ENCODE peak calls at places on chromosomes 6 and 20, in six cellular contexts. T is left lung; N is HCT116; R is left ventricle myocardium inferior; Q is CD8-positive, alpha-beta T cell; Z is tibial nerve. C is an unnamed sample.

GRCh38 chr20:44212792-44213191 is 2.2 kb upstream of the OSER1 start:
- DNase-seq in T (no peak), N (no peak), R (no peak), Q (no peak), Z (no peak), C (no peak)

GRCh38 chr6:33792990-33793389 is 4.1 kb upstream of the LEMD2 start:
- DNase-seq in T (no peak), N (no peak), R (no peak), Q (no peak), Z (no peak), C (no peak)

GRCh38 chr6:147906361-147906760 is 397.9 kb downstream of the SAMD5 start:
- DNase-seq in T (no peak), N (no peak), R (no peak), Q (no peak), Z (no peak), C (no peak)

GRCh38 chr6:73152998-73153757 is 72.1 kb downstream of the KHDC1L start:
- DNase-seq in T (no peak), N (no peak), R (no peak), Q (no peak), Z (no peak), C (no peak)

GRCh38 chr6:4910060-4910746 is 93.6 kb downstream of the RPP40 start:
- DNase-seq in T (peak; percentile 56), N (no peak), R (no peak), Q (no peak), Z (no peak), C (no peak)

GRCh38 chr6:1486387-1486786 is 97.0 kb downstream of the FOXF2 start:
- DNase-seq in T (no peak), N (no peak), R (no peak), Q (no peak), Z (no peak), C (no peak)

GRCh38 chr6:34243131-34243771 is 5.6 kb downstream of the SMIM29 start:
- DNase-seq in T (no peak), N (no peak), R (no peak), Q (no peak), Z (no peak), C (peak; percentile 60)

GRCh38 chr6:127475823-127476176 is 16.6 kb upstream of the KIAA0408 start:
- DNase-seq in T (no peak), N (no peak), R (peak; percentile 12), Q (no peak), Z (no peak), C (no peak)

GRCh38 chr20:23228912-23229311 is 121.7 kb upstream of the NXT1 start:
- DNase-seq in T (no peak), N (no peak), R (no peak), Q (no peak), Z (peak; percentile 28), C (no peak)

GRCh38 chr6:163814494-163815364 is 400.2 kb downstream of the QKI start:
- DNase-seq in T (no peak), N (no peak), R (no peak), Q (no peak), Z (peak; percentile 57), C (no peak)

GRCh38 chr6:147204060-147204785 is at the start of gene STXBP5:
- DNase-seq in T (peak; percentile 71), N (no peak), R (peak; percentile 58), Q (peak; percentile 44), Z (peak; percentile 23), C (no peak)

GRCh38 chr6:26199057-26199772 is 112.0 kb downstream of the HFE start:
- DNase-seq in T (peak; percentile 74), N (peak; percentile 95), R (peak; percentile 58), Q (no peak), Z (peak; percentile 54), C (no peak)

GRCh38 chr6:153172815-153173214 is 41.7 kb upstream of the RGS17 start:
- DNase-seq in T (no peak), N (no peak), R (no peak), Q (no peak), Z (no peak), C (no peak)

GRCh38 chr6:32604434-32604877 is 14.8 kb upstream of the HLA-DRB1 start:
- DNase-seq in T (no peak), N (no peak), R (no peak), Q (no peak), Z (no peak), C (no peak)

GRCh38 chr6:101961357-101961756 is 567.8 kb downstream of the GRIK2 start:
- DNase-seq in T (no peak), N (no peak), R (no peak), Q (no peak), Z (no peak), C (no peak)

GRCh38 chr6:34059136-34059731 is 86.7 kb downstream of the GRM4 start:
- DNase-seq in T (no peak), N (no peak), R (no peak), Q (no peak), Z (no peak), C (no peak)

GRCh38 chr6:151675746-151676459 is 131.6 kb upstream of the ESR1 start:
- DNase-seq in T (peak; percentile 40), N (peak; percentile 57), R (no peak), Q (peak; percentile 29), Z (no peak), C (no peak)

GRCh38 chr6:88492824-88493223 is 326.7 kb upstream of the CNR1 start:
- DNase-seq in T (no peak), N (peak; percentile 22), R (no peak), Q (no peak), Z (no peak), C (no peak)

GRCh38 chr6:80547827-80548226 is 441.4 kb downstream of the BCKDHB start:
- DNase-seq in T (no peak), N (no peak), R (no peak), Q (no peak), Z (no peak), C (no peak)

GRCh38 chr6:14038636-14039035 is 78.9 kb upstream of the CD83 start:
- DNase-seq in T (no peak), N (no peak), R (no peak), Q (no peak), Z (no peak), C (no peak)

GRCh38 chr6:37648465-37649330 is 49.0 kb downstream of the MDGA1 start:
- DNase-seq in T (no peak), N (peak; percentile 47), R (no peak), Q (peak; percentile 16), Z (no peak), C (no peak)

GRCh38 chr20:50303573-50304500 is 113.2 kb downstream of the CEBPB start:
- DNase-seq in T (no peak), N (no peak), R (peak; percentile 85), Q (no peak), Z (peak; percentile 90), C (peak; percentile 86)

GRCh38 chr6:167056370-167056769 is 57.2 kb downstream of the CEP43 start:
- DNase-seq in T (no peak), N (no peak), R (no peak), Q (no peak), Z (no peak), C (no peak)

GRCh38 chr20:39123161-39123560 is 161.0 kb downstream of the DHX35 start:
- DNase-seq in T (no peak), N (no peak), R (no peak), Q (no peak), Z (no peak), C (no peak)

GRCh38 chr6:46412662-46413061 is 78.6 kb downstream of the RCAN2 start:
- DNase-seq in T (no peak), N (no peak), R (no peak), Q (no peak), Z (no peak), C (no peak)

GRCh38 chr6:149271348-149272340 is 45.9 kb upstream of the TAB2 start:
- DNase-seq in T (peak; percentile 59), N (no peak), R (no peak), Q (peak; percentile 60), Z (peak; percentile 22), C (no peak)

GRCh38 chr20:63641792-63642517 is 11.3 kb downstream of the STMN3 start:
- DNase-seq in T (peak; percentile 88), N (peak; percentile 79), R (peak; percentile 90), Q (peak; percentile 96), Z (peak; percentile 85), C (peak; percentile 57)

GRCh38 chr6:123794799-123795198 is 8.9 kb upstream of the NKAIN2 start:
- DNase-seq in T (no peak), N (no peak), R (no peak), Q (no peak), Z (no peak), C (no peak)
- TF ChIP-seq CTCF in T (no peak), N (no peak), R (no peak), Q (no peak), Z (no peak), C (no peak)

DNA sequence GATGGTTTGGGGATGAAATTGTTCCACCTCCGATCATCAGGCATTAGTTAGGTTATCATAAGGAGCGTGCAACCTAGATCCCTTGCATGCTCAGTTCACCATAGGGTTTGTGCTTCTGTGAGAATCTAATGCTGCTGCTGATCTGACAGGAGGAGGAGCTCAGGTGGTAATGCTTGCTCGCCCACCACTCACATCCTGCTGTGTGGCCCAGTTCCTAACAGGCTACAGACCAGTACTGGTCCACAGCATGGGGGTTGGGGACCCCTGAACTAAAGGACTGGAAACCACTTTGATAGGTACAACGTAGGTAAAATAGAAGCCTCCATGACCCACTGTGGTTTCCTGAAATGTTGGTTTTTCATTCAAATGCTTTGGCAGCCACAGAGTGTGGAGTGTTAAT is 109.3 kb upstream of the PROKR2 start:
- DNase-seq in T (no peak), N (no peak), R (no peak), Q (no peak), Z (no peak), C (no peak)
- H3K27me3 ChIP-seq in T (no peaks in the 10 kb centered on the region), N (no peaks in the 10 kb centered on the region), R (peaks cover 22% of the 10 kb centered on the region), Q (no peaks in the 10 kb centered on the region), Z (no peaks in the 10 kb centered on the region), C (no peaks in the 10 kb centered on the region)

DNA sequence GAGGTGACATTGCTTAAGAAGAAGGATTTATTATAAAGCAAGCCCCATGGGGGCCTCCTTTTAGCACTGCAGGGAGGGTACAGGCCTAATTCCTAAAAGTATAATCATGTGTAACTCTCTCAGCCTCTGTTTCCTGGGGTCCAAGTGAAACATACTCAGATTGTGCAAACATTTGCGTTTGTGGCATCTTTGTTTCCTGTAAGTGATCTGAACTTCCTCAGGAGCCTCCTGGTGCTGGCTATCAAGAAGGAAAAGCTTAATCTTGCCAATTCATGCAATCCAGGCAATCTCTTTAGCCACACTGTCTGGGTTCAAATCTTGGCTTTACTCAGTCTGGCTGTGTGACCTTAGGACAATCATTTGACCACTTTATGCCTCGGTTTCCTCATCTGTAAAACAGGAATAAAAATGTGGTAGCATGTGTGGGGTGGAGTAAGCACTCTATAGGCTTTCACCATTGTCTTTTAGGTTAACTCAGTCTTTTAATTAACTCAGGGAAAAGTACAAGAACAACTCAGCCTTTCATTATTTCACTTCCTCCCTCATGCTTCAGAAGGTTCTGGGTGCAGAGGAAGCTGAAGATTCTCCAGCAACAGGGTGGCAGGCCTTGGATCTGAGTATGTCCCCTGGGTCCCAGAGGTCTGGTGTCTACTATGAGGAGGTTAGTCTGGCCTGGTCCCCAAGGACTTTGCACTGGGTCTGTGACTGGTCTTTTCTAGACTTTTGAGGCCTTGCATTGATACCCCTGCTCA is 847 bp upstream of the SIRPB2 start:
- DNase-seq in T (no peak), N (no peak), R (no peak), Q (no peak), Z (no peak), C (no peak)
- H3K27ac ChIP-seq in T (peak overlapping the region; percentile 98), N (no peak overlapping the region), R (peak overlapping the region; percentile 69), Q (no peak overlapping the region), Z (peak overlapping the region; percentile 71), C (no peak overlapping the region)

DNA sequence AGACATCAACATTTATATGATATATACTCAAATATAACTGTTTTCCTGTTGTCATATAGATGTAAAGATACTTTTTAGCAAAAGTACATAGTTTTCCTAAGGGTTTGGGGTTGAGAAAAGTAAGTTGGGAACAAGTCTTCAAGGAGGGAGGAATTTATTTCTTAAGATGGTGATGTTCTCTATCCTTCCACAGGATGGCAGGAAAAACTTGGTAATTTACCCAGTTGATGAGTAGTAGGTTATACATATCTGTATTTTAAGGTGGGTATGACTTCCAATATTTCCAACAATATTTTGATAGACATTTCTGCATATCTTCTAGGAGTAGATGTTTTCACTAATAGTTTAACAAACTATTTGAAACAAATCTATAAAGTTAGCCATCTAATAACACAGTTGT is 254.4 kb downstream of the RIMS1 start:
- DNase-seq in T (no peak), N (no peak), R (no peak), Q (no peak), Z (no peak), C (no peak)
- TF ChIP-seq CTCF in T (no peak), N (no peak), R (no peak), Q (no peak), Z (no peak), C (no peak)